ENCODE peak calls at places on chromosomes 7 and 10, in four cellular contexts. K, W, I and E are unnamed samples.

GRCh38 chr7:37031571-37032257 is 307.4 kb upstream of the AOAH start:
- DNase-seq in K (peak), W (peak), I (peak), E (peak)

GRCh38 chr7:30453859-30454258 is 24.7 kb downstream of the NOD1 start:
- DNase-seq in K (no peak), W (no peak), I (no peak), E (no peak)

GRCh38 chr7:32163141-32163806 is 93.1 kb upstream of the PDE1C start:
- DNase-seq in K (peak), W (peak), I (peak), E (peak)

GRCh38 chr7:1852781-1853618 is 182.9 kb downstream of the ELFN1 start:
- DNase-seq in K (no peak), W (no peak), I (no peak), E (no peak)

GRCh38 chr7:127473409-127473808 is 80.9 kb upstream of the ZNF800 start:
- DNase-seq in K (no peak), W (no peak), I (no peak), E (no peak)

GRCh38 chr10:60910543-60910942 is 33.4 kb downstream of the RHOBTB1 start:
- DNase-seq in K (no peak), W (peak), I (no peak), E (no peak)

GRCh38 chr10:105952153-105952552 is 1212.4 kb downstream of the SORCS1 start:
- DNase-seq in K (peak), W (no peak), I (peak), E (peak)

GRCh38 chr10:74153123-74153522 is 2.1 kb downstream of the ADK start:
- DNase-seq in K (peak), W (no peak), I (peak), E (peak)

GRCh38 chr10:102367441-102367840 is 28.1 kb upstream of the NFKB2 start:
- DNase-seq in K (peak), W (no peak), I (no peak), E (no peak)

GRCh38 chr10:125056161-125057132 is 103.9 kb downstream of the CTBP2 start:
- DNase-seq in K (peak), W (no peak), I (no peak), E (no peak)

GRCh38 chr7:77538186-77538907 is 1.3 kb downstream of the PTPN12 start:
- DNase-seq in K (peak), W (peak), I (peak), E (peak)

GRCh38 chr10:88974446-88975376 is 15.9 kb upstream of the FAS start:
- DNase-seq in K (no peak), W (no peak), I (peak), E (peak)

GRCh38 chr7:157010588-157011332 is at the start of gene MNX1:
- DNase-seq in K (peak), W (no peak), I (no peak), E (no peak)

GRCh38 chr10:43249962-43250624 is 16.8 kb downstream of the RASGEF1A start:
- DNase-seq in K (peak), W (peak), I (no peak), E (no peak)

GRCh38 chr7:4261038-4261960 is 420.8 kb upstream of the FOXK1 start:
- DNase-seq in K (no peak), W (no peak), I (no peak), E (no peak)

GRCh38 chr7:3722396-3722846 is 421.4 kb downstream of the SDK1 start:
- DNase-seq in K (no peak), W (no peak), I (peak), E (peak)

GRCh38 chr7:66535414-66536329 is 93.0 kb upstream of the KCTD7 start:
- DNase-seq in K (no peak), W (peak), I (no peak), E (no peak)

GRCh38 chr7:66539264-66539623 is 89.4 kb upstream of the KCTD7 start:
- DNase-seq in K (no peak), W (no peak), I (no peak), E (no peak)

GRCh38 chr7:66539948-66540375 is 88.7 kb upstream of the KCTD7 start:
- DNase-seq in K (no peak), W (no peak), I (no peak), E (no peak)

GRCh38 chr7:66537876-66538275 is 90.8 kb upstream of the KCTD7 start:
- DNase-seq in K (no peak), W (no peak), I (no peak), E (no peak)

GRCh38 chr7:66537380-66537779 is 91.3 kb upstream of the KCTD7 start:
- DNase-seq in K (no peak), W (no peak), I (no peak), E (no peak)
- H3K4me3 ChIP-seq in K (no peak), W (no peak), I (no peak), E (no peak)

GRCh38 chr10:131959841-131960240 is 21.9 kb downstream of the BNIP3 start:
- DNase-seq in K (no peak), W (no peak), I (no peak), E (no peak)

GRCh38 chr10:131954356-131954965 is 27.3 kb downstream of the BNIP3 start:
- DNase-seq in K (no peak), W (peak), I (no peak), E (no peak)

GRCh38 chr10:131961047-131961776 is 20.5 kb downstream of the BNIP3 start:
- DNase-seq in K (no peak), W (no peak), I (no peak), E (no peak)

GRCh38 chr10:131960631-131961046 is 21.1 kb downstream of the BNIP3 start:
- DNase-seq in K (no peak), W (no peak), I (no peak), E (no peak)

GRCh38 chr10:131955591-131956340 is 26.0 kb downstream of the BNIP3 start:
- DNase-seq in K (no peak), W (no peak), I (no peak), E (no peak)
- TF ChIP-seq CTCF in K (no peak), W (no peak), I (no peak), E (no peak)

DNA sequence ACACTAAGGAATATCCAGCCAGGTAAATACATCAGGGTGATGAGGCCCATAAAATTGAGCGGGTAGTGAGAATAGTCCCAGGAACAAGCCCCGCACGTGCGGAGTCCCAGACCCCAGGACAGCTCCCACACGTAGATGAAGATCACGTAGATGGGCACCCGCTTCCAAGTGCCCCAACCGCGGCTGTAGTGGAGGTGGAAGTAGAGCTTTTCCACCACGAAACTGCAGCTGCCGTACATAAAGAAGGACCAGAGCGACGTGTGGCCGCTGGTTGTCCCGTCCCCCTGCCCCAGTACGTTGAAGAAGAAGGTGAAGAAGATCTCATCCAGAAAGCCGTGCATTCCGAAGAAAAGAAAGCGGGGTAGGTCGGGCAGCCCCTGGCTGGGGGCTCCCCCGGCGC is 948 bp downstream of the TMEM229A start:
- DNase-seq in K (no peak), W (no peak), I (no peak), E (no peak)
- H3K4me3 ChIP-seq in K (no peak), W (no peak), I (no peak), E (no peak)

GRCh38 chr7:44353668-44354067 is 28.3 kb upstream of the CAMK2B start:
- DNase-seq in K (no peak), W (no peak), I (no peak), E (no peak)

GRCh38 chr7:44348851-44349781 is 23.7 kb upstream of the CAMK2B start:
- DNase-seq in K (no peak), W (no peak), I (no peak), E (no peak)

GRCh38 chr7:44346063-44346462 is 20.7 kb upstream of the CAMK2B start:
- DNase-seq in K (no peak), W (no peak), I (no peak), E (no peak)

GRCh38 chr7:44347546-44348114 is 22.2 kb upstream of the CAMK2B start:
- DNase-seq in K (no peak), W (no peak), I (no peak), E (no peak)

DNA sequence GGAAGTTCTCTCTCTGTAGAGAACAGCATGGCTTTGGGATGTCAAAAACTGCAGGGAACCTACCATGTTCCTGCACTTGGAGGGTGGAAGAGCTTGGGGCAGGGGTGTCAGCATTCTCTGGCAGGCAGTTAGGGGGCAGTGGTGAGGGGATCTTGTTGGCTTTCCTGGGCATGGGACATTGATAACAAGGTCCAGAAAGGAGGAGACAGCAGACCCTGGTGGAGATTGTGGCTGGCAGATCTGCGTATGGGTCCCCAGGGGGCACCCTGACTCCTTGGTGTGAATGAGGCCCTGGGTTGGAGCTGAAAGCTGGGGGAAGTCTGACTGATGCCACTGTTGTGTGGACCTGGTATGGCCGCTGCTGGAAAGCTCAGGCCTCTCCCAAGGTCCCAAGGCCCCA is 22.9 kb upstream of the CAMK2B start:
- DNase-seq in K (peak), W (no peak), I (peak), E (peak)
- TF ChIP-seq CTCF in K (peak), W (no peak), I (peak), E (peak)

DNA sequence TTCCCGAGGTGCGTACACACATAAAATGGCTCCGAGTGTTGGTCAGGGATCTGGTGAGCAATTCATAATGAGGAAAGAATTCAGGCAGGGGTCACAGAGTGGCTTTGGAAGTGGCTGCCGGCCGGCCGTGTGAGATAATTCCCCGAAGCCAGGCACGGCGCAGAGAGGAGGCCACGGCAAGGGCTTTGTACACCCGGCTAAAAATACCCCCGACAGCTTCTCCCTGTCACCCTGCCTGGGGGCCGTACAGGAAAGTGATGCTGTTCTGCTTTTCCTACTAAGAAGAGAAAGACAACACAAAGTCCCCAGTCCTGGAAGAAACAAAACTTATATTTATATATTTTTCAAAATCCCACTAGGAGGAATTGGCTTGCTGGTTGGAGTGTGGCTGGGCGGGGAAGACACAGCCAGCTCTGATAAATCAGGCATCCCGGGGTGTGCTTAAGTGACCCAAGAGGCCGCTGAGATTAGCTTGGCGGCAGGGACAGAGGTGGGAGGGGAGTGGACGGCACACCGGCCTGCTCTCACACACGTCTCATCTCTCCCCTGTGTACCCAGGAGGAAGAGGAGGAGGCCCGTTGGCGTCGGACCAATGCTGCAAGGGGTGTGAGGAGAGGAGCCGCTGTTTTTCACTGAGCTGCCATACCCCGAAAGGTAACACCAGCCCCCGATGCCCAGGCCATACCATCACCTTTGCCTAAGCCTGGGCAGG is 70.5 kb downstream of the ZMIZ1 start:
- DNase-seq in K (no peak), W (peak), I (peak), E (peak)
- H3K4me3 ChIP-seq in K (no peak), W (no peak), I (no peak), E (no peak)

GRCh38 chr10:78211476-78212110 is 177.9 kb downstream of the RPS24 start:
- DNase-seq in K (peak), W (peak), I (peak), E (peak)
- TF ChIP-seq CTCF in K (peak), W (peak), I (peak), E (peak)

DNA sequence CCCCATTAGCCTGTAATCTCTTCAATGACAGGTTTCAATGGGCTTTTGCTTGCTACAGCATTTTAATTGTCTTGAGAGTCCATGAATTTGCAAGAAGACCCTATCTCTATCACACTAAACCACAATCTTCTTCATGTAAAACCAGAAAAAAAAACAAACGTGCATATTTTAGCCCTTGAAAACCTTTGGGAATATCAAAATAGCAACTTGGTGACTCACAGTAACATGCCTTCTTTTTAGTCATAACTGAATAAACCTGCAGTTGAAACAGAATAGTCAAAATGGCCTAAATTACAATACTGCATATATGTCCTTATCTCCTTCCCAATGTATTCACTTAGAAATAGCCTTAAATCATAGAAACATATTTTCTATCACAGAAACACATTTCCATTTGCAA is 118.5 kb downstream of the PON1 start:
- DNase-seq in K (peak), W (no peak), I (peak), E (peak)
- H3K4me3 ChIP-seq in K (no peak), W (no peak), I (no peak), E (no peak)

DNA sequence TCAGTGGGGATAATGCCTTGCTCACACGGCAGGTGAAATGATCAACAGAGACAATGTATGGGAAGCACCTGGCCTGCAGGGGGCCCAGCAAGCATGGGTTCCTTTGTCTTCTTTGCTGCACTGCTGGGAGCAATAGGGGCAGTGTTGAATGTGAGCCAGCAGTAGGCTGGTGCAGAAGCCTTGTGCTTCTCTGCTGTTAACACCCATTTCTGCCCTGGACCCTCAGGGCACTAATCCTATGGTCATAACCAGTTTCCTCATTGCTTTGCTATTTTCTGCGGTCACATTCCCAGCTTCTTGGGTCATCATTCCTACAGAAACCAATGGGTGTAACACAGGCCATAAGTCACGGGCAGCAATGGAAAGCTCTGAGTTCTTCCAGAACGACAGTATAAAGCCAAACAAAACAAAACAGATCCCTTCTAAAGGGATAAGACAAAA is 10.9 kb upstream of the LGI1 start:
- DNase-seq in K (peak), W (peak), I (peak), E (peak)
- TF ChIP-seq CTCF in K (peak), W (no peak), I (no peak), E (peak)